ENCODE peak calls at places on chromosomes 12 and 14, in five cellular contexts. W is left kidney; C is NCI-H2081; R is stimulated activated CD4-positive, alpha-beta T cell treated with anti-CD3 and anti-CD28 coated beads, Interleukin-1b, Interleukin-23, amount 100 ng/mL, for 24 hours; K is amygdala. M is an unnamed sample.

GRCh38 chr12:71780207-71780822 is 25.7 kb downstream of the RAB21 start:
- DNase-seq in W (peak; percentile 60), C (peak; percentile 45), R (no peak), K (no peak), M (no peak)

GRCh38 chr12:12483438-12483837 is 79.2 kb downstream of the DUSP16 start:
- DNase-seq in W (no peak), C (no peak), R (no peak), K (no peak), M (no peak)

GRCh38 chr12:47088021-47088944 is 8.5 kb upstream of the AMIGO2 start:
- DNase-seq in W (peak; percentile 14), C (peak; percentile 94), R (no peak), K (no peak), M (peak; percentile 91)

GRCh38 chr14:25944020-25944419 is 653.8 kb downstream of the NOVA1 start:
- DNase-seq in W (no peak), C (peak; percentile 39), R (no peak), K (no peak), M (no peak)

GRCh38 chr12:47837190-47838171 is 17.8 kb upstream of the HDAC7 start:
- DNase-seq in W (peak; percentile 88), C (peak; percentile 75), R (no peak), K (no peak), M (peak; percentile 77)

GRCh38 chr12:104480012-104480411 is 23.3 kb downstream of the CHST11 start:
- DNase-seq in W (no peak), C (no peak), R (no peak), K (no peak), M (no peak)

GRCh38 chr12:5123921-5124320 is 80.2 kb downstream of the KCNA5 start:
- DNase-seq in W (no peak), C (no peak), R (no peak), K (no peak), M (no peak)

GRCh38 chr12:112418248-112418595 is 525 bp upstream of the PTPN11 start:
- DNase-seq in W (no peak), C (no peak), R (no peak), K (no peak), M (no peak)

GRCh38 chr12:59372971-59373370 is 222.9 kb upstream of the SLC16A7 start:
- DNase-seq in W (peak; percentile 26), C (peak; percentile 3), R (no peak), K (no peak), M (no peak)

GRCh38 chr12:65620026-65620425 is 204.3 kb upstream of the HMGA2 start:
- DNase-seq in W (no peak), C (no peak), R (no peak), K (no peak), M (no peak)

GRCh38 chr12:117025481-117026151 is 73.6 kb downstream of the TESC start:
- DNase-seq in W (peak; percentile 88), C (peak; percentile 67), R (peak; percentile 15), K (no peak), M (peak; percentile 71)

GRCh38 chr14:36344211-36344610 is 23.8 kb upstream of the MBIP start:
- DNase-seq in W (no peak), C (no peak), R (no peak), K (no peak), M (no peak)

GRCh38 chr12:121326996-121327674 is 25.1 kb downstream of the ANAPC5 start:
- DNase-seq in W (no peak), C (peak; percentile 29), R (no peak), K (peak; percentile 24), M (no peak)

GRCh38 chr14:88463318-88463717 is 77.9 kb downstream of the SPATA7 start:
- DNase-seq in W (peak; percentile 10), C (no peak), R (no peak), K (no peak), M (no peak)

GRCh38 chr14:86013663-86014062 is 483.7 kb downstream of the FLRT2 start:
- DNase-seq in W (no peak), C (no peak), R (no peak), K (no peak), M (no peak)